ENCODE peak calls at places on chromosomes 16 and 17, in ten cellular contexts. Y is GM13977, R is thyroid gland, W is nephron progenitor cell, P is bronchial epithelial cell, T is body of pancreas, G is brain microvascular endothelial cell, X is HFF-Myc, J is GM12865, V is mammary epithelial cell. C is an unnamed sample.
A peak's percentile ranks its signal among the peaks of the same experiment; 100 is the strongest.

GRCh38 chr17:69179227-69179952 is 37.7 kb upstream of the ABCA6 start:
- DNase-seq in T (no peak), X (no peak), P (peak; percentile 51), R (no peak), Y (no peak), J (peak; percentile 8), G (peak; percentile 52), V (peak; percentile 50), W (no peak), C (no peak)

GRCh38 chr16:25875956-25876608 is 184.3 kb downstream of the HS3ST4 start:
- DNase-seq in X (no peak), J (no peak), G (no peak), W (no peak), T (no peak), R (no peak), V (no peak), P (no peak), Y (no peak), C (no peak)

GRCh38 chr16:14018848-14019247 is 52.3 kb upstream of the MRTFB start:
- DNase-seq in R (peak; percentile 66), Y (no peak), W (no peak), T (no peak), P (no peak), X (no peak), J (no peak), G (no peak), V (no peak), C (no peak)

GRCh38 chr17:55735784-55736405 is 13.2 kb upstream of the TMEM100 start:
- DNase-seq in V (peak; percentile 38), W (peak; percentile 23), T (peak; percentile 20), Y (peak; percentile 29), X (no peak), R (peak; percentile 42), G (peak; percentile 45), P (peak; percentile 49), J (peak; percentile 63), C (no peak)

GRCh38 chr17:82871056-82871775 is 31.4 kb upstream of the ZNF750 start:
- DNase-seq in V (peak; percentile 21), Y (peak; percentile 89), P (peak; percentile 45), W (no peak), T (no peak), G (no peak), R (no peak), X (no peak), J (peak; percentile 91), C (peak; percentile 36)

GRCh38 chr16:84552135-84552534 is 47.7 kb upstream of the MEAK7 start:
- DNase-seq in J (no peak), W (no peak), Y (no peak), X (no peak), G (no peak), R (no peak), P (peak; percentile 57), T (no peak), V (peak; percentile 21), C (peak; percentile 24)

GRCh38 chr16:24573141-24573540 is 33.8 kb downstream of the RBBP6 start:
- DNase-seq in Y (no peak), T (no peak), V (no peak), R (no peak), G (no peak), P (no peak), X (no peak), W (no peak), J (no peak), C (no peak)

GRCh38 chr16:66846831-66847230 is 2.6 kb downstream of the CA7 start:
- DNase-seq in J (no peak), G (no peak), T (no peak), P (no peak), Y (no peak), W (no peak), X (no peak), R (no peak), V (no peak), C (no peak)

GRCh38 chr17:77498875-77499698 is 358.3 kb downstream of the SEC14L1 start:
- DNase-seq in P (no peak), V (no peak), Y (no peak), J (no peak), X (no peak), R (no peak), G (no peak), W (no peak), T (no peak), C (no peak)

GRCh38 chr17:78979780-78980623 is at the start of gene LGALS3BP:
- DNase-seq in J (no peak), P (peak; percentile 56), Y (peak; percentile 36), R (peak; percentile 84), W (no peak), V (peak; percentile 63), T (peak; percentile 54), G (peak; percentile 74), X (peak; percentile 27), C (peak; percentile 81)

GRCh38 chr16:11139624-11140375 is 116.2 kb downstream of the SOCS1 start:
- DNase-seq in V (no peak), X (no peak), Y (no peak), J (no peak), R (no peak), W (no peak), P (no peak), G (no peak), T (no peak), C (no peak)

GRCh38 chr16:78499399-78499798 is 399.9 kb downstream of the WWOX start:
- DNase-seq in X (no peak), W (no peak), T (no peak), J (no peak), Y (no peak), R (no peak), P (no peak), V (no peak), G (no peak), C (no peak)

GRCh38 chr17:61232871-61233270 is 166.8 kb upstream of the TBX2 start:
- DNase-seq in X (no peak), G (no peak), R (no peak), P (no peak), T (no peak), J (no peak), V (no peak), W (no peak), Y (no peak), C (no peak)

GRCh38 chr17:61230972-61231820 is 168.4 kb upstream of the TBX2 start:
- DNase-seq in W (no peak), V (no peak), T (no peak), G (no peak), Y (no peak), P (no peak), X (no peak), R (no peak), J (peak; percentile 32), C (no peak)

GRCh38 chr17:61227866-61228265 is 171.8 kb upstream of the TBX2 start:
- DNase-seq in W (no peak), Y (no peak), X (no peak), G (no peak), J (no peak), P (no peak), T (no peak), R (no peak), V (no peak), C (no peak)

GRCh38 chr17:61234102-61234750 is 165.4 kb upstream of the TBX2 start:
- DNase-seq in P (no peak), R (no peak), G (no peak), W (no peak), X (no peak), Y (no peak), T (no peak), J (no peak), V (no peak), C (no peak)

DNA sequence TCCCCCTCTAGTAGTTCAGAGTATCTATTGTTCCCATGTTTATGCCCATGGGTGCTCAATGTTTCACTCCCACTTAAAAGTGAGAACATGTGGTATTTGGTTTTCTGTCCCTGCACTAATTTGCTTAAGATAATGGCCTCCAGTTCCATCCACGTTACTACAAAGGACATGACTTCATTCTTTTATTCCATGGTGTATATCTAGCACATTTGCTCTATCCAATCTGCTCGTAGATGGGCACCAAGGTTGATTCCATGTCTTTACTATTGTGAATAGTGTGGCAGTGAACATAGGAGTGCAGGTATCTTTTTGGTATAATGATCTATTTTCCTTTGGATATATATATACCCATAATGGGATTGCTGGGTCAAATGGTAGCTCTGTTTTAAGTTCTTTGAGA is 169.2 kb upstream of the TBX2 start:
- DNase-seq in J (no peak), T (no peak), G (no peak), R (no peak), X (no peak), V (no peak), W (no peak), Y (no peak), P (no peak), C (no peak)
- TF ChIP-seq CTCF in J (no peak), T (no peak), G (no peak), R (no peak), X (no peak), V (no peak), W (no peak), Y (no peak), P (no peak), C (no peak)

DNA sequence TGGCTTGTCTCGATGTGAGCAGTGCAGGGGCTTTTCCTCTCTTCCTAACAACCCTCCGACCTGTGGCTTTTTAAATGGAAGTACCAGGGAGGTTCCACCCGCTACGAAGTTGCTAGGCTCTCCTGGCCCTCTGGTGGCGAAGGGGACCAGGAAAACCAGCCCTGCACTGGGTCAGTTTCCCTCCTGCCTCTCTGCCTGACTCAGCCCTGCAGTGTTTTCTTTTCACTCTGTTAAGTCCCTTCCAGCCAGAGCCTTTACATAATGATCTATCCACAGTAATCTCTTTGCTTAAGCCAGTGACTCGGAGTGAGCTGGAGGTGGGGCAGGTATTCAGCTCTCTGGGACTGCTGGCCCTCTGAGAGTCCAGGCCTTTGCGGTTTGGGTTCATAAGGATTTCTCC is 331.3 kb upstream of the EEF2KMT start:
- DNase-seq in V (no peak), Y (no peak), P (no peak), J (peak; percentile 8), W (peak; percentile 25), X (no peak), G (no peak), R (no peak), T (no peak), C (no peak)
- TF ChIP-seq CTCF in V (no peak), Y (no peak), P (no peak), J (no peak), W (peak; percentile 26), X (no peak), G (no peak), R (no peak), T (no peak), C (no peak)

DNA sequence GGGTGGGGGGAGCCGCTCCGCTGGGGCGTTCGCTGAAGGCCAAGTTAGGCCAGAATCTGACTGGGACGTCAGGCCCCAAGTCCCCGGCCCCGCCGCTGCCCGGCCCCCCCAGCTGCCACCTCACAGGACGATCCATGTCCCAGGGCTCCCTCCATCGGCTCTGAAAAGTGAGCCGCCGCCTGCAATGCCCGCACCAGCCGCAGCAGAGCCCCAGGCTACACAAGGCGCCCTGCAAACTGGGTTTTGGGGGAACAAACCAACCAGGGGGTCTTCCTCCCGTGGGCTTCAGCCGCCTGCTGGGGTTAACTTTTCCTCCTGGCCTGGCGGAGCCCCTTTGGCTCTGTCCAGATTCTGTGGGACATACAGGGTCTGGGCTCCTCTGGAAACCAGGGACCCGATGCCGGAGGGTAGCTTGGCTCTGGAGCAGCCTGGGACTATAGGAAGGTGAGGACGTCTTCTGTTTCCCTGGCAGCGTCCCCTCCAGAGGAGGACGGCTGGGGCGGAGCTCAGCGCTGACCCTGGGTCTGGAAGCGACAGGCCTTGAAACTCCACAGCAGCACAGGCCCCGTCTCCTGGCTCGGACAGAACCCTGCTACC is 835 bp downstream of the NME4 start:
- DNase-seq in T (peak; percentile 83), V (no peak), J (no peak), P (peak; percentile 28), X (peak; percentile 17), Y (peak; percentile 60), G (peak; percentile 50), R (peak; percentile 85), W (peak; percentile 80), C (peak; percentile 78)
- TF ChIP-seq CTCF in T (peak; percentile 47), V (peak; percentile 2), J (no peak), P (peak; percentile 43), X (no peak), Y (no peak), G (peak; percentile 65), R (peak; percentile 37), W (peak; percentile 20), C (peak; percentile 39)

GRCh38 chr17:81371910-81372760 is 23.1 kb upstream of the BAHCC1 start:
- DNase-seq in G (no peak), P (no peak), W (peak; percentile 49), X (no peak), R (peak; percentile 34), J (no peak), T (no peak), Y (no peak), V (no peak), C (peak; percentile 62)
- TF ChIP-seq CTCF in G (peak; percentile 63), P (peak; percentile 22), W (peak; percentile 32), X (peak; percentile 27), R (no peak), J (no peak), T (no peak), Y (peak; percentile 22), V (peak; percentile 47), C (peak; percentile 25)